ENCODE peak calls at places on chromosome 14, in six cellular contexts. P is GM10248, H is mammary epithelial cell, T is Peyer's patch, N is mesothelial cell of epicardium, Y is AG09319. D is an unnamed sample.

GRCh38 chr14:69574266-69574953 is at the start of gene CCDC177:
- DNase-seq in P (peak), Y (no peak), T (peak), H (peak), N (peak), D (peak)

GRCh38 chr14:54567224-54567633 is 301 bp downstream of the SAMD4A start:
- DNase-seq in P (peak), T (peak), H (no peak), Y (no peak), N (no peak), D (no peak)

GRCh38 chr14:63343878-63344277 is 25.1 kb upstream of the GPHB5 start:
- DNase-seq in H (peak), P (no peak), N (no peak), Y (no peak), T (no peak), D (no peak)

GRCh38 chr14:65769151-65769550 is 356.6 kb downstream of the FUT8 start:
- DNase-seq in Y (no peak), N (no peak), P (no peak), T (no peak), H (no peak), D (no peak)

GRCh38 chr14:101355284-101355683 is 206.0 kb upstream of the DIO3 start:
- DNase-seq in Y (no peak), N (no peak), H (no peak), P (no peak), T (no peak), D (no peak)

GRCh38 chr14:75063491-75064204 is at the start of gene ACYP1:
- DNase-seq in H (peak), Y (peak), N (peak), P (peak), T (peak), D (peak)

GRCh38 chr14:29846339-29847129 is 81.1 kb downstream of the PRKD1 start:
- DNase-seq in P (no peak), H (peak), Y (no peak), T (no peak), N (no peak), D (no peak)

GRCh38 chr14:64637735-64638473 is 66.3 kb upstream of the PLEKHG3 start:
- DNase-seq in T (no peak), H (peak), Y (no peak), N (no peak), P (no peak), D (no peak)

GRCh38 chr14:35332517-35333346 is 40.5 kb downstream of the PSMA6 start:
- DNase-seq in H (peak), N (no peak), T (no peak), P (peak), Y (no peak), D (peak)

GRCh38 chr14:29166507-29166906 is 399.9 kb downstream of the FOXG1 start:
- DNase-seq in P (no peak), N (no peak), Y (no peak), H (no peak), T (no peak), D (no peak)

GRCh38 chr14:67241416-67242362 is at the start of gene PALS1:
- DNase-seq in Y (peak), T (no peak), H (peak), N (no peak), P (peak), D (no peak)

DNA sequence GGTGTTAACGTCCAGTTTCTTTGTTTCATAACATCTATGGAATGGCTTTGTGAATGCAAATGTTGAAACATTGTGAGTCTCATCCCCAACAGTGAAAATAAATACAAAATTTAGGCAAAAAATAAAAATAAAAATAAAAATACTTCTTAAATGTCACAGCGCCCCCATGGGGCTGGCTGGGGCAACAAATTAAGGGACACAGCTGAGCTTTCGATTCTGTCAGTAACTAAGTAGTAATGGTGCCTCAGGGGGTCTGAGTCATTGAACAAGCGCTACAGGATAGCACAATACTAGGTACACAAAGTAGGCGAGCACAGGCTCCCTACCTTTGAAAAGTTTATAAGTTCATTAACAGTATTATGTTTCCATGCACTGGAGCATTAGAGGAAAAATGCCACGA is 667.3 kb downstream of the DIO2 start:
- DNase-seq in N (no peak), Y (no peak), P (no peak), H (no peak), T (no peak), D (no peak)
- TF ChIP-seq CTCF in N (peak), Y (no peak), P (peak), H (peak), T (no peak), D (no peak)

DNA sequence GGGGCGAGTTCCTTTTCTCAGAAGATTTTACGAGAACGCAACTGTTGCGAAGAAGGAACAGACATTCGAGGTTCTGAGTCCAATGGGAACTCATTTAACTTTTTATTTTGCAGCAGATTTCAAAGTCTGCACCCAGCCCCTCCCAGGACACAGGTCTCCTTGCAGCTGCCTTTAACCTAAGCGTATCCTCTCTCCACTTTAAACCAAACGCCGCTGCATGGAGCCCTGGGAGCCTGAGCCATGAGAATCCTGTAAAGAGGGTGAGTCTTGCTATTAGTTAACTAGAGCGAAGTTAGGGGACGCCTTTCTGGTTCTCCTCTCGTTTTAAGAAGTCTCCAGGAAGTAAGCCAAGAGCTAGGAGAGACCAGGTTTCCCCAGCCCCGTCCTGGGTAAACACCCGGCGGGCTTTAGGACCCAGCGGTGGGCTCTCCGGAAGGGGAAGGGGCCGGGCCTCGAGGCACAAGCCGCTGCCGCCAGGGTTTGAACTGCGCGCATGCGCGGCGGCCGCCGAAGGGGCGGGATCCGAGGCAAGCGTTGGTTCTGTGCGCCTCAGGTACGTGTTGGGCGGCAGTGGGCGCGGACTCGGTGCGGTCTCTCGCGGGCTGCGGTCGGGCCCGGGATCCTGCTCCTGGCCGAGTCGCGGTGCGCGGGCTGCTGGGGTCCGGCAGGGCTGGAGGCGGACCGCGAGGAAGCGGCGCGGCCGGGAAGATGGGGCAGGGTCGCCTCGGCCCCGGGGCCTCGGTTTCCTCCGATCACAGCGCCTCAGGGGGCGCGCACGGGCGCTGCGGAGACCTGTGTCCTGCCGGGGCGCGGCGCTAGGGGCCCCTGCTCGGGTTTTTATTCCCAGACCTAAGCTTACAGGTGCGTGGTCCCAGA is at the start of gene TDP1:
- DNase-seq in T (peak), Y (peak), H (peak), N (peak), P (peak), D (peak)
- TF ChIP-seq CTCF in T (no peak), Y (no peak), H (no peak), N (no peak), P (no peak), D (no peak)

GRCh38 chr14:44910826-44911225 is 50.9 kb downstream of the KLHL28 start:
- DNase-seq in P (no peak), H (no peak), Y (no peak), N (no peak), T (no peak), D (no peak)
- TF ChIP-seq CTCF in P (no peak), H (no peak), Y (no peak), N (no peak), T (no peak), D (no peak)

DNA sequence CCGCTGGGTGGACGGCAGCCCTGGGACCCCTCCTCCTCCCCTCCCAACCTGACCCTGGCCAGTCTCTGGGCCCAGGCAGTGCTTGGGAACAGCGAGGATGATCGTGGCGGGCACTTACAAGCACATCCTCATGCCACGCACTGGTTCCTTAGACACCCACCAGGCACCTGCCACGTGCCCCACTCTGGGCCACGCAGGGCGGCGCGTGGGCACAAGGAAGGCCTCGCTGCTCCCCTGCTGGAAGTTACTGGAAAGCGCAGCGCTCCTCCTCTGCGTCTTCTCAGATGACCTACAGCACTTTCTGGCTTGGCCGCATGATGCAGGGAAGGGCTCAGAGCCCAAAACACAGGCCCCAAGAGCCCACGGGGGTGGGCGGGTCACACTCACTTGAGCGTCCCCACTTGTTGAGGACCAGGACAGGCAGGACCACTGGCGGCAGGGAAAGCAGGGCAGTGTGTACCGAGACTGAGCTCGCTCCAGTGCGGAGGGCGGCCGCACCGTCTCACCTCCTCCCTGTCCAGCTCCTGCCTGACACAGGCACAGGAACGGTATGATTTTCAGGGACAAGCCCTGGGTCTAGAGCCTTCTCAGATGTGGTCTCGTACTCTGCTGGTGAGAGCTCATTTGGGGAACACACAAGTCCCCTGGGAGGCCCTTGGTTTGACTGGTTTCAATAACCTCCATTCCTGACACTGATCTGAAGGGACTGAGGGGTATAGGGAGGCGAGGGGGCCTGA is 128.3 kb upstream of the EVL start:
- DNase-seq in Y (no peak), P (peak), N (no peak), H (no peak), T (no peak), D (peak)
- TF ChIP-seq CTCF in Y (no peak), P (no peak), N (no peak), H (no peak), T (no peak), D (no peak)

GRCh38 chr14:85535316-85535715 is 5.4 kb downstream of the FLRT2 start:
- DNase-seq in P (no peak), Y (no peak), H (no peak), T (no peak), N (no peak), D (no peak)

GRCh38 chr14:85537526-85537925 is 7.6 kb downstream of the FLRT2 start:
- DNase-seq in H (no peak), Y (no peak), T (no peak), P (no peak), N (no peak), D (no peak)

GRCh38 chr14:85534914-85535313 is 5.0 kb downstream of the FLRT2 start:
- DNase-seq in Y (no peak), T (no peak), H (peak), P (no peak), N (no peak), D (no peak)

GRCh38 chr14:85536835-85537195 is 6.9 kb downstream of the FLRT2 start:
- DNase-seq in P (no peak), T (no peak), Y (no peak), H (no peak), N (no peak), D (no peak)

DNA sequence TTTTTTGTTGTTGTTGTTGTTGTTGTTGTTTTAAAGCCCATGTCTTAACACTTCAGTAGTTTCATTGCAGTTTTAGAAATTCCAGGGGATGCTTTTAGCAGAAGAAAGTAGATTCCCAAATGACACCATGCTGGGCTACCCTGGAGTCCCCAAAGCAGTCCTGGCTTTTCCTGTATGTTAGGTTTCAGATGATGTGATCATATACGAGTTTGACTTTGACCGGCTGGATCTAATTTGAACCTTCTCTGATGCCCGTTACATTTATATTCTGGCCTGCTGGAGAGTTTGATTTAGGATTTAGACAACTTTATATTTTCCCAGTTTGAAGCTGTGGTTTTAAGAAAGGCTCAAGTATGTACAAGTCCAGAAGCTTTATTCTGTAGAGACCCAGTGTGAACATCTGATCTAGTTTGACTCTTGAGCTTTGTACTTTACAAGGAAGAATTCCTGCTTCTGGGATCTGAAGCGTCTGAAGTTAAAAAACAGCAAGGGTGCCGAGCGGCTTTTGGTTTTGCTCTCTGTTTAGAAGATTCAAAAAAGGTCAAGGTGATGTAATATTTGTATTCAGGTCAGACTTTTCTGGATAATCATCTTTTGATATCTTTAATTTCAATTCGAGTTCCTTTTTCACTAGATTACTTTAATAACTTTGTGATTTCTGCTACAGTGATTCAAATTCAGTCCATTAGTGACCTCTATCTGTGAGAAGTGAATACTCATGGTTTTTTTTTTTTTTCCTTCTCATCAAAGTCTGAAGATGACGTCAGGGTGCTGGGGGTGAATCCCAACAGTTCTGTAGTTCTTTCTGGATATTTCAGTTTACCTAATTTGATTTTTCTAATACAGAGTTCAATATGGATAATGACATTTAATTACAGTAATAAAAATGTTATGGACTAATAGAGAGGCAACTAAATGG is 6.2 kb downstream of the FLRT2 start:
- DNase-seq in N (no peak), T (no peak), P (no peak), H (peak), Y (no peak), D (no peak)
- TF ChIP-seq CTCF in N (peak), T (peak), P (no peak), H (peak), Y (peak), D (no peak)

GRCh38 chr14:78086342-78086741 is 83.8 kb upstream of the NRXN3 start:
- DNase-seq in T (no peak), Y (no peak), N (no peak), H (no peak), P (no peak), D (no peak)
- TF ChIP-seq CTCF in T (no peak), Y (no peak), N (no peak), H (no peak), P (no peak), D (no peak)